ENCODE peak calls at places on chromosomes 12 and 14, in four cellular contexts. One of them, this sample, is unnamed.

GRCh38 chr14:61212546-61212945 is 68.6 kb downstream of the TMEM30B start:
- DNase-seq in esophagus squamous epithelium: no peak
- DNase-seq in fibroblast of lung: no peak
- DNase-seq in A673: no peak
- DNase-seq in this sample: no peak

GRCh38 chr14:27040552-27040951 is 442.7 kb upstream of the NOVA1 start:
- DNase-seq in A673: no peak
- DNase-seq in fibroblast of lung: no peak
- DNase-seq in esophagus squamous epithelium: no peak
- DNase-seq in this sample: no peak

GRCh38 chr12:8681129-8681902 is 16.5 kb upstream of the RIMKLB start:
- DNase-seq in esophagus squamous epithelium: no peak
- DNase-seq in A673: no peak
- DNase-seq in fibroblast of lung: peak
- DNase-seq in this sample: no peak

GRCh38 chr12:118013283-118013682 is 3.2 kb upstream of the RFC5 start:
- DNase-seq in fibroblast of lung: no peak
- DNase-seq in esophagus squamous epithelium: no peak
- DNase-seq in A673: no peak
- DNase-seq in this sample: no peak

GRCh38 chr12:132230381-132230780 is 86.1 kb downstream of the NOC4L start:
- DNase-seq in A673: no peak
- DNase-seq in fibroblast of lung: no peak
- DNase-seq in esophagus squamous epithelium: no peak
- DNase-seq in this sample: no peak

GRCh38 chr14:103512701-103513611 is 9.7 kb downstream of the CKB start:
- DNase-seq in fibroblast of lung: peak
- DNase-seq in A673: peak
- DNase-seq in esophagus squamous epithelium: no peak
- DNase-seq in this sample: peak

GRCh38 chr14:76937181-76938091 is 91.1 kb downstream of the IRF2BPL start:
- DNase-seq in A673: peak
- DNase-seq in fibroblast of lung: peak
- DNase-seq in esophagus squamous epithelium: no peak
- DNase-seq in this sample: peak

GRCh38 chr14:99947695-99948094 is 117.5 kb upstream of the EVL start:
- DNase-seq in esophagus squamous epithelium: no peak
- DNase-seq in A673: no peak
- DNase-seq in fibroblast of lung: no peak
- DNase-seq in this sample: no peak

GRCh38 chr12:32489070-32489469 is 89.7 kb downstream of the FGD4 start:
- DNase-seq in esophagus squamous epithelium: no peak
- DNase-seq in A673: no peak
- DNase-seq in fibroblast of lung: no peak
- DNase-seq in this sample: no peak

GRCh38 chr12:106332536-106332935 is 25.0 kb upstream of the POLR3B start:
- DNase-seq in A673: no peak
- DNase-seq in fibroblast of lung: no peak
- DNase-seq in esophagus squamous epithelium: no peak
- DNase-seq in this sample: no peak

GRCh38 chr12:12890492-12890814 is 909 bp upstream of the GPRC5A start:
- DNase-seq in fibroblast of lung: peak
- DNase-seq in A673: no peak
- DNase-seq in esophagus squamous epithelium: no peak
- DNase-seq in this sample: peak

GRCh38 chr12:3456809-3457208 is 34.2 kb upstream of the PRMT8 start:
- DNase-seq in fibroblast of lung: no peak
- DNase-seq in esophagus squamous epithelium: no peak
- DNase-seq in A673: no peak
- DNase-seq in this sample: no peak

GRCh38 chr12:86669010-86669409 is 412.8 kb upstream of the MGAT4C start:
- DNase-seq in A673: no peak
- DNase-seq in esophagus squamous epithelium: no peak
- DNase-seq in fibroblast of lung: no peak
- DNase-seq in this sample: peak

GRCh38 chr12:5165296-5165970 is 121.8 kb downstream of the KCNA5 start:
- DNase-seq in esophagus squamous epithelium: no peak
- DNase-seq in fibroblast of lung: no peak
- DNase-seq in A673: no peak
- DNase-seq in this sample: no peak

GRCh38 chr12:45727994-45728624 is 1.4 kb upstream of the ARID2 start:
- DNase-seq in fibroblast of lung: no peak
- DNase-seq in A673: no peak
- DNase-seq in esophagus squamous epithelium: no peak
- DNase-seq in this sample: no peak

GRCh38 chr12:75699728-75700496 is 188.5 kb upstream of the KRR1 start:
- DNase-seq in esophagus squamous epithelium: no peak
- DNase-seq in A673: no peak
- DNase-seq in fibroblast of lung: peak
- DNase-seq in this sample: no peak

GRCh38 chr14:55141812-55142211 is 12.8 kb downstream of the LGALS3 start:
- DNase-seq in esophagus squamous epithelium: no peak
- DNase-seq in fibroblast of lung: no peak
- DNase-seq in A673: no peak
- DNase-seq in this sample: no peak

GRCh38 chr14:95157987-95158712 is 821 bp upstream of the DICER1 start:
- DNase-seq in esophagus squamous epithelium: no peak
- DNase-seq in A673: no peak
- DNase-seq in fibroblast of lung: no peak
- DNase-seq in this sample: no peak

GRCh38 chr14:21498540-21499526 is 12.3 kb downstream of the METTL3 start:
- DNase-seq in A673: peak
- DNase-seq in fibroblast of lung: peak
- DNase-seq in esophagus squamous epithelium: no peak
- DNase-seq in this sample: no peak

GRCh38 chr14:30597496-30597895 is 24.6 kb upstream of the SCFD1 start:
- DNase-seq in esophagus squamous epithelium: no peak
- DNase-seq in A673: no peak
- DNase-seq in fibroblast of lung: no peak
- DNase-seq in this sample: no peak

GRCh38 chr14:80212025-80212402 is 710 bp upstream of the DIO2 start:
- DNase-seq in esophagus squamous epithelium: no peak
- DNase-seq in fibroblast of lung: peak
- DNase-seq in A673: peak
- DNase-seq in this sample: peak

DNA sequence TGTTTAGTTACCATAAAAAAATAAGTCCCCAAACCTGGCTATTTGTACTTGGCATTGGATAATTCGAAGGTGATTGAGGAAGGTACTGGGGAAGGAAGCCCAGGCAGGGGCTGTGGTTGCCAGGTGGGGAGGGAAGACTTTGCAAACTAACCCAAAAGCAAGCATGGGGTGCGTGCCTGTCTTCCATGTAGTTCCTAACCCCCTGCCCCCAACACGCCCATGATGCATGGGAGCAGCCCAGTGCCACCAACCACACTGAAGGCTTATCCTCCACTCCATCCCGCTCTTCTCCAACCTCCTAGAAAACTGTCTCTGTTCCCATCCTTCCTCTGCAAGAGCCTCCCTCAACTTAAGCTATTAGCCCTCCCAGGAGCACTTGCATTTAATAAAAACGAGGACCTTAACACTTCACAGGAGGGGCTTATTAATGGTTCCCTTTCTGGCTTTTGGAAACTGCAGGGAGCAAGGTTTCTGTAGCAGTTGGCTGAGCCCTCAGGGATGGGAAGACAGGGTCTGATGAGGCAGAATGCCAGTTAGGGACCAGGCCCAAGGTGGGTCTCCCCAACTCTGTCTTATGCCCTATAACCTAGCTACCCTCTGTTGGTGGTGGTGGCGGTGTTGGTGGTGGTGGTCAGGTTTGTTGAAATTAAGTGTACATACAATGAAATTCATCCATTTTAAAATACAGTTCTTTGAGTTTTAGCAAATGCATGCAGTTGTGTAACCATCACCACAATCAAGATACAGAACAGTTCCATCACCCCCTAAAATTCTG is 96.0 kb downstream of the ZFP36L1 start:
- DNase-seq in A673: no peak
- DNase-seq in fibroblast of lung: no peak
- DNase-seq in esophagus squamous epithelium: no peak
- DNase-seq in this sample: no peak
- H3K27ac ChIP-seq in A673: no peak
- H3K27ac ChIP-seq in fibroblast of lung: no peak
- H3K27ac ChIP-seq in esophagus squamous epithelium: no peak
- H3K27ac ChIP-seq in this sample: no peak

DNA sequence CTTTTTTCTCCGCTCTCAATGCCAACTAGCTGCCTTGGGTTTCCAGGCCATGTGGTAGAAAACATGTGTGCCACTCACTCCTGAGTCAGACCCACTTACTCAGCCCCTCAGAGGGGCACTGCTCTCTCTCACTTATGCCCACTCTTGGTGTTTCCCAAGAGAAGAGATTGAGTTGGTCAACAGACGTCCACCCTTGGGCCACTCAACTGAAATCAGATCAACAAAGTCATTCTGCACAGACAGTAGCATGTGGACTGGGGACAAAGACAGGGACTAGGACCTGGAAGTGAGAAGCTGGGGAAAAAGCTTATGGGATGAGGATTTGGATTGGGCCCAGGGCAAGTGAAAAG is 161.2 kb downstream of the EFCAB11 start:
- DNase-seq in fibroblast of lung: no peak
- DNase-seq in A673: no peak
- DNase-seq in esophagus squamous epithelium: no peak
- DNase-seq in this sample: no peak
- H3K27ac ChIP-seq in fibroblast of lung: no peak
- H3K27ac ChIP-seq in A673: no peak
- H3K27ac ChIP-seq in esophagus squamous epithelium: no peak
- H3K27ac ChIP-seq in this sample: no peak

GRCh38 chr12:257521-258321 is 4.9 kb downstream of the SLC6A13 start:
- DNase-seq in esophagus squamous epithelium: no peak
- DNase-seq in A673: no peak
- DNase-seq in fibroblast of lung: no peak
- DNase-seq in this sample: no peak
- H3K27ac ChIP-seq in esophagus squamous epithelium: no peak
- H3K27ac ChIP-seq in A673: no peak
- H3K27ac ChIP-seq in fibroblast of lung: no peak
- H3K27ac ChIP-seq in this sample: no peak

DNA sequence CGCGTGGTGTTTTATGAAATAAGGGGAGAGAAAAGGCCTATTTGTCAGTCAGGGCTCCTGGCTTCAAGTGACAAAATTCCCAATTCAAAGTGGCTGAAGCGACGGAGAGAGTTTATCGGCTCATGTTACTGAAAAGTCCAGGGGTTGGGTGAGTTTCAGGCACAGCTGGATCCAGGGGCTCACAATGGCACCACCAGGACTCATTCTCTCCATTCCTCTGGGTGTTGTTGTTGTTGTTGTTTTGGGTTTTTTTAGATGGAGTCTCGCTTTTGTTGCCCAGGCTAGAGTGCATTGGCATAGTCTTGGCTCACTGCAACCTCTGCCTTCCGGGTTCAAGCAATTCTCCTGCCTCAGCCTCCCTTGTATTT is 119.4 kb downstream of the SCARB1 start:
- DNase-seq in esophagus squamous epithelium: no peak
- DNase-seq in fibroblast of lung: no peak
- DNase-seq in A673: no peak
- DNase-seq in this sample: no peak
- H3K27ac ChIP-seq in esophagus squamous epithelium: no peak
- H3K27ac ChIP-seq in fibroblast of lung: no peak
- H3K27ac ChIP-seq in A673: peak
- H3K27ac ChIP-seq in this sample: peak

DNA sequence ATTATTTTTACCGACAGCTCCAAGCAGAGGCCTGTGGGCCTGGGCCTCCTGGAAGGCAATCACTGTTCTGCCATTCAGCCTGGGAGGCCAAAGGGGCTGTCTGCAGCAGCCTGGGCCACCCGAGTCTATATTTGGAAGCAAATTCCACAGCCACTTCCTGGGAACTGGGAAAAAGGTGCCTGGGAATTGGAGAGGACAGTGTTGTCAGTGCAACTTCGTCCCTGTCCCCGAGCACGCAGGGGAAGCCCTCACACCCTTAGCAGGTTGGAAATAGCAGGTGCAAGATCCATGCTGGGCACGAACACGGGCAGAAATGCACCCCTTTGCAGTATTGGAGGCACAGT is 9.6 kb upstream of the TBX5 start:
- DNase-seq in fibroblast of lung: no peak
- DNase-seq in A673: no peak
- DNase-seq in esophagus squamous epithelium: no peak
- DNase-seq in this sample: no peak
- H3K27ac ChIP-seq in fibroblast of lung: no peak
- H3K27ac ChIP-seq in A673: no peak
- H3K27ac ChIP-seq in esophagus squamous epithelium: no peak
- H3K27ac ChIP-seq in this sample: no peak

This sample was measured in thyroid gland.